ENCODE peak calls at places on chromosomes 1 and 21, in five cellular contexts. E is fibroblast of gingiva, W is T-helper 1 cell, J is KBM-7, M is activated T-cell treated with anti-CD3 and anti-CD28 coated beads for 1 hour. L is an unnamed sample.

GRCh38 chr1:19080715-19081114 is 124.2 kb upstream of the IFFO2 start:
- DNase-seq in M (no peak), E (no peak), J (no peak), W (no peak), L (no peak)

GRCh38 chr1:63321788-63322247 is 549 bp upstream of the FOXD3 start:
- DNase-seq in M (no peak), E (no peak), W (no peak), J (no peak), L (no peak)

GRCh38 chr21:35529141-35529863 is 480.2 kb upstream of the RUNX1 start:
- DNase-seq in E (peak; percentile 18), J (no peak), M (no peak), W (no peak), L (no peak)

GRCh38 chr1:46179138-46180081 is 3.1 kb upstream of the P3R3URF start:
- DNase-seq in W (no peak), J (peak; percentile 81), M (peak; percentile 51), E (peak; percentile 79), L (peak; percentile 90)

GRCh38 chr1:175572932-175573871 is 170.2 kb downstream of the TNR start:
- DNase-seq in W (no peak), M (no peak), E (no peak), J (peak; percentile 70), L (peak; percentile 94)

GRCh38 chr1:226979517-226980121 is 39.5 kb downstream of the COQ8A start:
- DNase-seq in E (no peak), M (no peak), W (no peak), J (no peak), L (no peak)

GRCh38 chr1:116508984-116509980 is 61.5 kb downstream of the CD58 start:
- DNase-seq in J (peak; percentile 51), E (peak; percentile 83), M (no peak), W (no peak), L (no peak)

GRCh38 chr1:210264521-210265380 is 32.2 kb downstream of the SERTAD4 start:
- DNase-seq in J (no peak), W (no peak), M (no peak), E (no peak), L (peak; percentile 46)

GRCh38 chr1:41097105-41097504 is 75.6 kb upstream of the SLFNL1 start:
- DNase-seq in W (no peak), M (no peak), E (peak; percentile 50), J (no peak), L (no peak)

GRCh38 chr1:78607944-78608343 is 12.3 kb upstream of the IFI44L start:
- DNase-seq in M (no peak), E (no peak), J (no peak), W (no peak), L (no peak)

GRCh38 chr1:85307987-85308836 is 31.8 kb upstream of the BCL10 start:
- DNase-seq in M (peak; percentile 52), E (peak; percentile 78), W (peak; percentile 17), J (peak; percentile 89), L (peak; percentile 94)

GRCh38 chr1:44660176-44660575 is 14.1 kb downstream of the TMEM53 start:
- DNase-seq in J (no peak), M (no peak), E (peak; percentile 21), W (no peak), L (no peak)

GRCh38 chr1:18703041-18703621 is 72.5 kb downstream of the PAX7 start:
- DNase-seq in M (no peak), E (no peak), J (no peak), W (no peak), L (no peak)

GRCh38 chr1:67713071-67713806 is 28.2 kb downstream of the GADD45A start:
- DNase-seq in M (no peak), W (no peak), J (peak; percentile 60), E (peak; percentile 65), L (peak; percentile 74)

GRCh38 chr1:74835046-74835445 is 102.1 kb downstream of the TYW3 start:
- DNase-seq in W (no peak), E (peak; percentile 81), M (no peak), J (no peak), L (no peak)

GRCh38 chr21:41970751-41971653 is 17.2 kb upstream of the C2CD2 start:
- DNase-seq in J (no peak), W (no peak), M (no peak), E (no peak), L (no peak)

GRCh38 chr1:208122612-208123358 is 121.4 kb downstream of the PLXNA2 start:
- DNase-seq in M (no peak), J (no peak), E (no peak), W (no peak), L (no peak)

GRCh38 chr1:10612446-10613160 is 137.9 kb downstream of the PEX14 start:
- DNase-seq in M (no peak), J (no peak), W (no peak), E (no peak), L (no peak)

GRCh38 chr1:9129391-9130041 is 614 bp upstream of the GPR157 start:
- DNase-seq in W (peak; percentile 80), M (peak; percentile 86), E (peak; percentile 42), J (peak; percentile 66), L (peak; percentile 75)

GRCh38 chr1:64038965-64039926 is 164.2 kb upstream of the UBE2U start:
- DNase-seq in M (no peak), W (no peak), E (peak; percentile 100), J (no peak), L (peak; percentile 11)

GRCh38 chr1:230808268-230808872 is 60.0 kb downstream of the C1orf198 start:
- DNase-seq in J (no peak), M (no peak), W (no peak), E (peak; percentile 77), L (no peak)

GRCh38 chr1:178628637-178629548 is 96.2 kb upstream of the RALGPS2 start:
- DNase-seq in M (no peak), W (no peak), E (peak; percentile 88), J (no peak), L (no peak)

GRCh38 chr1:2789164-2789985 is 12.1 kb downstream of the TTC34 start:
- DNase-seq in M (no peak), J (peak; percentile 53), E (no peak), W (no peak), L (no peak)

L was measured in A673.